ENCODE peak calls at places on chromosomes 7 and 10, in seven cellular contexts. One of them, this sample, is unnamed. For H3K36me3, the result is how much of the 10 kb centered on the place peaks cover.

GRCh38 chr7:85773116-85773783 is 586.4 kb upstream of the SEMA3D start:
- DNase-seq in PC-3: no peak
- DNase-seq in body of pancreas: no peak
- DNase-seq in astrocyte: peak
- DNase-seq in IMR-90: peak
- DNase-seq in kidney: no peak
- DNase-seq in stomach: no peak
- DNase-seq in this sample: no peak

GRCh38 chr7:23294549-23295400 is 4.4 kb upstream of the MALSU1 start:
- DNase-seq in stomach: no peak
- DNase-seq in PC-3: no peak
- DNase-seq in IMR-90: no peak
- DNase-seq in kidney: no peak
- DNase-seq in astrocyte: no peak
- DNase-seq in body of pancreas: no peak
- DNase-seq in this sample: no peak

GRCh38 chr7:38893061-38893460 is 15.9 kb downstream of the VPS41 start:
- DNase-seq in PC-3: peak
- DNase-seq in stomach: peak
- DNase-seq in kidney: no peak
- DNase-seq in astrocyte: peak
- DNase-seq in IMR-90: peak
- DNase-seq in body of pancreas: no peak
- DNase-seq in this sample: no peak

GRCh38 chr7:2520131-2520807 is 695 bp downstream of the LFNG start:
- DNase-seq in astrocyte: no peak
- DNase-seq in IMR-90: no peak
- DNase-seq in body of pancreas: peak
- DNase-seq in stomach: no peak
- DNase-seq in PC-3: peak
- DNase-seq in kidney: no peak
- DNase-seq in this sample: peak

GRCh38 chr7:5649658-5650057 is 131.8 kb downstream of the RNF216 start:
- DNase-seq in kidney: no peak
- DNase-seq in body of pancreas: no peak
- DNase-seq in astrocyte: no peak
- DNase-seq in stomach: no peak
- DNase-seq in PC-3: no peak
- DNase-seq in IMR-90: no peak
- DNase-seq in this sample: no peak

GRCh38 chr7:95772771-95773581 is 622 bp downstream of the DYNC1I1 start:
- DNase-seq in kidney: peak
- DNase-seq in astrocyte: peak
- DNase-seq in PC-3: peak
- DNase-seq in IMR-90: no peak
- DNase-seq in body of pancreas: peak
- DNase-seq in stomach: no peak
- DNase-seq in this sample: no peak

GRCh38 chr10:101879456-101880189 is 36.0 kb upstream of the KCNIP2 start:
- DNase-seq in kidney: no peak
- DNase-seq in astrocyte: peak
- DNase-seq in IMR-90: peak
- DNase-seq in PC-3: peak
- DNase-seq in stomach: no peak
- DNase-seq in body of pancreas: no peak
- DNase-seq in this sample: no peak

GRCh38 chr10:62903828-62904227 is 87.7 kb upstream of the EGR2 start:
- DNase-seq in astrocyte: peak
- DNase-seq in IMR-90: no peak
- DNase-seq in stomach: no peak
- DNase-seq in kidney: no peak
- DNase-seq in body of pancreas: no peak
- DNase-seq in PC-3: peak
- DNase-seq in this sample: no peak

GRCh38 chr7:151725844-151726770 is 150.8 kb downstream of the PRKAG2 start:
- DNase-seq in body of pancreas: no peak
- DNase-seq in astrocyte: no peak
- DNase-seq in PC-3: no peak
- DNase-seq in stomach: no peak
- DNase-seq in kidney: peak
- DNase-seq in IMR-90: peak
- DNase-seq in this sample: no peak

GRCh38 chr10:28754930-28755718 is 77.8 kb downstream of the BAMBI start:
- DNase-seq in astrocyte: peak
- DNase-seq in PC-3: no peak
- DNase-seq in body of pancreas: no peak
- DNase-seq in kidney: no peak
- DNase-seq in IMR-90: peak
- DNase-seq in stomach: no peak
- DNase-seq in this sample: no peak

GRCh38 chr10:28217848-28218247 is 85.0 kb downstream of the MPP7 start:
- DNase-seq in PC-3: peak
- DNase-seq in kidney: no peak
- DNase-seq in body of pancreas: no peak
- DNase-seq in astrocyte: peak
- DNase-seq in stomach: no peak
- DNase-seq in IMR-90: peak
- DNase-seq in this sample: no peak

GRCh38 chr10:32795598-32796183 is 162.3 kb downstream of the ITGB1 start:
- DNase-seq in PC-3: peak
- DNase-seq in stomach: no peak
- DNase-seq in IMR-90: peak
- DNase-seq in kidney: no peak
- DNase-seq in body of pancreas: no peak
- DNase-seq in astrocyte: peak
- DNase-seq in this sample: no peak

GRCh38 chr7:29480456-29480855 is 83.2 kb upstream of the PRR15 start:
- DNase-seq in astrocyte: no peak
- DNase-seq in kidney: no peak
- DNase-seq in body of pancreas: peak
- DNase-seq in stomach: peak
- DNase-seq in PC-3: no peak
- DNase-seq in IMR-90: no peak
- DNase-seq in this sample: no peak

GRCh38 chr10:122499491-122499941 is 38.2 kb downstream of the HTRA1 start:
- DNase-seq in stomach: no peak
- DNase-seq in astrocyte: no peak
- DNase-seq in IMR-90: peak
- DNase-seq in body of pancreas: no peak
- DNase-seq in kidney: peak
- DNase-seq in PC-3: no peak
- DNase-seq in this sample: peak

GRCh38 chr7:140059288-140060242 is 3.2 kb downstream of the PARP12 start:
- DNase-seq in IMR-90: peak
- DNase-seq in kidney: no peak
- DNase-seq in stomach: peak
- DNase-seq in PC-3: peak
- DNase-seq in body of pancreas: peak
- DNase-seq in astrocyte: peak
- DNase-seq in this sample: peak

DNA sequence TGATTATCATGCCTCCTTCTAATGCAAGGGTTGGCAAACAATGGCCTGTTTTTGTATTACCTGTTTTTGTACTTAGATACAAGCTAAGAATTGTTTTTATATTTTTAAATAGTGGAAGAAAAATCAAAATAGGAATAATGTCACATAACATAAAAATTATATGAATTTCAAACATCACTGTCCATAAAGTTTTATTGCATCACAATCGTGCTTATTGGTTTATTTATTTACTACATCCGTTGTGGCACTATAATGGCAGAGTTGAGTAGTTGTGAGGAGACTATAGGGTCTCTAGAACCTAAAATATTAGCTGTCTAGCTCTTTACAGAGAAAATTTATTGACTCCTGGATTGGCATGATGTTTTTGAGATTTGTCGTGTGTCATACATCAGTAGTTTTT is 4.1 kb downstream of the KIF20B start:
- DNase-seq in kidney: no peak
- DNase-seq in PC-3: no peak
- DNase-seq in IMR-90: no peak
- DNase-seq in body of pancreas: no peak
- DNase-seq in astrocyte: no peak
- DNase-seq in stomach: no peak
- DNase-seq in this sample: no peak
- H3K36me3 ChIP-seq in kidney: under half
- H3K36me3 ChIP-seq in PC-3: under half
- H3K36me3 ChIP-seq in IMR-90: under half
- H3K36me3 ChIP-seq in body of pancreas: under half
- H3K36me3 ChIP-seq in astrocyte: under half
- H3K36me3 ChIP-seq in stomach: under half
- H3K36me3 ChIP-seq in this sample: under half

GRCh38 chr7:157008206-157009169 is 2.0 kb downstream of the MNX1 start:
- DNase-seq in astrocyte: no peak
- DNase-seq in body of pancreas: no peak
- DNase-seq in IMR-90: no peak
- DNase-seq in kidney: no peak
- DNase-seq in PC-3: no peak
- DNase-seq in stomach: no peak
- DNase-seq in this sample: no peak
- TF ChIP-seq CTCF in astrocyte: no peak
- TF ChIP-seq CTCF in body of pancreas: no peak
- TF ChIP-seq CTCF in IMR-90: no peak
- TF ChIP-seq CTCF in kidney: no peak
- TF ChIP-seq CTCF in PC-3: no peak
- TF ChIP-seq CTCF in stomach: no peak
- TF ChIP-seq CTCF in this sample: no peak

GRCh38 chr10:125812128-125812527 is 10.9 kb downstream of the UROS start:
- DNase-seq in IMR-90: peak
- DNase-seq in body of pancreas: no peak
- DNase-seq in PC-3: peak
- DNase-seq in astrocyte: peak
- DNase-seq in stomach: no peak
- DNase-seq in kidney: no peak
- DNase-seq in this sample: no peak
- H3K36me3 ChIP-seq in IMR-90: under half
- H3K36me3 ChIP-seq in body of pancreas: under half
- H3K36me3 ChIP-seq in PC-3: under half
- H3K36me3 ChIP-seq in astrocyte: under half
- H3K36me3 ChIP-seq in stomach: half or more
- H3K36me3 ChIP-seq in kidney: under half
- H3K36me3 ChIP-seq in this sample: under half

DNA sequence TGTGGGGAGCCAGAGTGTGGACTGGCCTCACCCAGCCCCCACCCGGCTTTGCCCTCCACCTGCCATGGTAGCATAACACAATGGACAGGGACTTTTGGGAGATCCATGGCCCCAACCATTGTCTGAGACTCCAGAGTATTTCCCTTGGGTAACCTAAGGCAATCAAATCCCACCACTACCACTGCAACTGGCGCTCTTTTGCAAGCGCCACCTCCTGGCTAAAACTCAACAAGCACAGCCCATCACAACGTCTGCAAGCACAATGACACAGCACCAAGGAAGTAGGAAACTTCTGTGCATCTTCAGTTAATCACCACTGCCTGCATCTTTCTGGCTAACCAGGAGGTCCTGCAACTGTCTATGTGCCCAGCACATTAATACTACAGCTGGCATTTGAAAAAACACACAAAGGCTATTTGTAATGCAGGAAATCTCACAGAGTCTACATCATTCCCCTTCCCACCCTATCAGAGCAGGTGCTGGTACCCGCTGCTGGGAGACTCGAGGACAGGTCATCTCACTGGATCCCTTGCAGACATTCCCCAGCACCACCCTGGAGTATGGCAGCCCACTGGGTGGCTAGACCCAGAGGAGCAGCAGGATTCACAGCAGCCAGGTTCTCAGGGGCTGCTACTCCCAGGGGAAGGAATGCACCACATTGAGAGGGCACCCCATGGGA is 27.7 kb downstream of the ANKRD26 start:
- DNase-seq in astrocyte: no peak
- DNase-seq in PC-3: no peak
- DNase-seq in body of pancreas: no peak
- DNase-seq in stomach: no peak
- DNase-seq in IMR-90: no peak
- DNase-seq in kidney: no peak
- DNase-seq in this sample: no peak
- TF ChIP-seq CTCF in astrocyte: no peak
- TF ChIP-seq CTCF in PC-3: peak
- TF ChIP-seq CTCF in body of pancreas: no peak
- TF ChIP-seq CTCF in stomach: no peak
- TF ChIP-seq CTCF in IMR-90: no peak
- TF ChIP-seq CTCF in kidney: no peak
- TF ChIP-seq CTCF in this sample: no peak

DNA sequence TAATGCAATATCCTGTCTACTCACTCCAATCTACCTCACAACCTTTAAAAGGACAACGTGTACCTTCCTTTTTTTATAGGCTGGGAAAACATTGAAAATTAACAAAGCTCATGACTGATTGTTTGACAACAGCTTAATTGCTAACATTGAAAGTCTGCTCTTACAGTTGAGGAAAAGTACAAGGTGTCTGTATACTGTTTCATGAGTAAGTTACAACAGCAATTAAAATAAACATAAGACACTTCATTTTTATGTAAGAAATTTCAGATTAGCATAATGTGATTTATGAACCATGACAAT is 28.6 kb upstream of the NCAPG2 start:
- DNase-seq in PC-3: no peak
- DNase-seq in astrocyte: no peak
- DNase-seq in stomach: no peak
- DNase-seq in body of pancreas: no peak
- DNase-seq in IMR-90: no peak
- DNase-seq in kidney: no peak
- DNase-seq in this sample: no peak
- H3K36me3 ChIP-seq in PC-3: under half
- H3K36me3 ChIP-seq in astrocyte: under half
- H3K36me3 ChIP-seq in stomach: half or more
- H3K36me3 ChIP-seq in body of pancreas: under half
- H3K36me3 ChIP-seq in IMR-90: under half
- H3K36me3 ChIP-seq in kidney: under half
- H3K36me3 ChIP-seq in this sample: under half